ENCODE peak calls at places on chromosomes 4 and X, in eight cellular contexts. K is right lobe of liver, L is epithelial cell of esophagus, A is fibroblast of lung, J is ovary, R is tibial artery, S is tibial nerve, C is uterus. N is an unnamed sample.

GRCh38 chr4:26589699-26590098 is 5.8 kb downstream of the TBC1D19 start:
- DNase-seq in R (no peak), L (no peak), K (no peak), C (no peak), S (no peak), J (no peak), A (no peak), N (no peak)

GRCh38 chr4:150217192-150217591 is 138.9 kb downstream of the DCLK2 start:
- DNase-seq in R (no peak), A (peak; percentile 72), L (peak; percentile 88), S (no peak), K (no peak), C (no peak), J (no peak), N (peak; percentile 85)

GRCh38 chr4:173025131-173025530 is 143.5 kb upstream of the GALNT7 start:
- DNase-seq in R (no peak), J (no peak), C (peak; percentile 29), S (no peak), A (peak; percentile 85), K (no peak), L (peak; percentile 80), N (peak; percentile 77)

GRCh38 chr4:159010563-159011260 is 92.2 kb upstream of the RAPGEF2 start:
- DNase-seq in L (peak; percentile 89), J (peak; percentile 74), S (peak; percentile 53), C (peak; percentile 65), A (peak; percentile 91), K (peak; percentile 72), R (peak; percentile 80), N (peak; percentile 91)

GRCh38 chrX:2863646-2864045 is 34.9 kb downstream of the GYG2 start:
- DNase-seq in J (no peak), R (no peak), A (no peak), L (peak; percentile 3), S (no peak), C (no peak), K (no peak), N (no peak)

GRCh38 chrX:102832661-102833060 is 104.4 kb upstream of the RAB40AL start:
- DNase-seq in K (no peak), L (peak; percentile 61), R (no peak), A (peak; percentile 43), S (no peak), C (no peak), J (no peak), N (peak; percentile 70)

GRCh38 chr4:38160487-38161207 is 200.4 kb downstream of the PTTG2 start:
- DNase-seq in A (peak; percentile 97), C (peak; percentile 30), S (no peak), K (no peak), R (no peak), L (peak; percentile 99), J (no peak), N (peak; percentile 99)

GRCh38 chr4:1043658-1044468 is 32.4 kb downstream of the FGFRL1 start:
- DNase-seq in J (peak; percentile 89), L (peak; percentile 98), R (peak; percentile 99), A (peak; percentile 99), K (peak; percentile 87), S (peak; percentile 82), C (peak; percentile 96), N (peak; percentile 100)

GRCh38 chr4:56995525-56995924 is 16.8 kb downstream of the POLR2B start:
- DNase-seq in K (no peak), R (peak; percentile 80), S (peak; percentile 26), J (peak; percentile 72), A (peak; percentile 98), C (peak; percentile 75), L (peak; percentile 14), N (peak; percentile 97)

GRCh38 chr4:106329027-106329618 is 12.8 kb downstream of the AIMP1 start:
- DNase-seq in A (peak; percentile 60), C (no peak), J (no peak), S (no peak), R (no peak), L (peak; percentile 55), K (no peak), N (peak; percentile 60)

GRCh38 chrX:148290937-148291336 is 209.5 kb upstream of the AFF2 start:
- DNase-seq in A (no peak), C (no peak), J (no peak), S (no peak), K (no peak), R (no peak), L (no peak), N (no peak)

GRCh38 chr4:86560447-86560846 is 33.7 kb upstream of the PTPN13 start:
- DNase-seq in K (no peak), C (no peak), A (peak; percentile 44), S (no peak), J (no peak), L (no peak), R (no peak), N (no peak)

GRCh38 chr4:84582988-84583870 is at the start of gene CDS1:
- DNase-seq in C (no peak), L (peak; percentile 64), S (no peak), R (peak; percentile 63), A (no peak), K (peak; percentile 38), J (no peak), N (no peak)

GRCh38 chrX:107742754-107743191 is 32.8 kb downstream of the TSC22D3 start:
- DNase-seq in J (no peak), R (peak; percentile 68), K (peak; percentile 42), S (no peak), L (no peak), C (peak; percentile 31), A (no peak), N (no peak)

GRCh38 chr4:6892909-6893202 is 16.8 kb upstream of the TBC1D14 start:
- DNase-seq in R (no peak), K (no peak), L (no peak), J (no peak), C (no peak), A (no peak), S (no peak), N (no peak)

GRCh38 chr4:6893449-6894085 is 16.1 kb upstream of the TBC1D14 start:
- DNase-seq in S (no peak), R (no peak), J (no peak), L (no peak), K (peak; percentile 64), A (peak; percentile 78), C (no peak), N (no peak)

GRCh38 chr4:6894086-6894478 is 15.5 kb upstream of the TBC1D14 start:
- DNase-seq in C (no peak), K (no peak), S (no peak), L (no peak), J (no peak), A (no peak), R (no peak), N (no peak)

GRCh38 chr4:6891436-6892170 is 18.0 kb upstream of the TBC1D14 start:
- DNase-seq in C (no peak), A (no peak), L (no peak), K (peak; percentile 68), S (no peak), R (no peak), J (no peak), N (no peak)

DNA sequence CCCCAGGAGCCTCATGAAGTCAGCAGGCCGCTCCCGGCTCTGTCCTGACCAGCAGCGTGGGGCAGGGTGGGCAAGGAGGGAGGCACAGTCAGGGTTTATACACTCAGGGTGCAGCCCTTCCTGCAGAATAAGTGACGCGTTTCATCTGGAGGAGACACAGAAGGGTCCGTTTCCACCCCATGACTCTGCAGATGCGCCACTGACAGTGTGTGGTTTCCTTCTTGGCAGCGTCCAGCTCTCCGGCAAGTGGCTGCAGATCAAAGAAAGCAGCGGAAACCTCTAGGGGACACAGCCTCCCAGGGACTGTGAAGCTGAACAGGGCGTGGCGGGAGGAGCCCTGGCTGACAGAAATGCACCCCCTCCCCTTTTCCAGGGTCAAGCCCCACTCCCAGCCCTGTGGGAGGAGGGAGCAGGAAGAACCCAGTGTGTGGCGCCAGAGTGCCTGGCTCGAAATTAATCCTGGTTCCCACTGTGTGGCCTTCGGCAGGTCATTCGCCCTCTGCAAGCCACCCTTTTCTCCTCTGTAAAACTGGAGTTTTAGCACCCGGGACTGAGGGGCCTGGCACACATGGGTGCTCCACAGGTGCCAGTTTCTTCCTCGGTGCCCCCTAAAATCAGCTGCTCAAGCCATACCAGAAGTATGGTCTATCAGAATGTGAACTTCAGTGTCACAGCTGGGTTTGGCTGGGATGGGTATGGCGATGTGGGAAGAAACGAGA is 17.3 kb upstream of the TBC1D14 start:
- DNase-seq in R (no peak), A (peak; percentile 71), S (peak; percentile 23), C (no peak), J (no peak), K (peak; percentile 63), L (peak; percentile 13), N (peak; percentile 72)
- H3K4me3 ChIP-seq in R (no peak overlapping the region), A (no peak overlapping the region), S (no peak overlapping the region), C (no peak overlapping the region), J (no peak overlapping the region), K (peak overlapping the region; percentile 25), L (no peak overlapping the region), N (no peak overlapping the region)

DNA sequence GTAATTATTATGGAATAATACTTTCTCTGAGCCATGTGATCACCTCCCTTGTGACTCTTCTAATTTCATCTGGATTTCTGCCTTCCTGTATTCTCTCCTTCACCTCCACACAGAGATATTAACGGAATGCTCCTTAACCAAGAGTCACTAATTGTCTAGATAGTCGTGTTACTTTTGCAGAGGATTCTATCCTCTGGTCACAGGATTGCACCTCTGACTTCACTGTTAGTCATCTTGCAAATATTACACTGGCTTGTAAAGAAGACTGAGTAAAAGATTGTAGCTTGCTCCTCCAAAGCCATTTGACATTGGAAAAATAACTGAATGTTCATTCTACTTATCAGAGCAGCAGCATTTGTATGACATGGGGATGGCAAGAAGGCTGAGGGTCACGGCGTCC is 160.9 kb downstream of the SH2D1A start:
- DNase-seq in S (no peak), A (no peak), L (peak; percentile 60), C (no peak), J (no peak), R (no peak), K (no peak), N (peak; percentile 11)
- TF ChIP-seq CTCF in S (no peak), A (no peak), L (no peak), C (no peak), J (no peak), R (no peak), K (no peak), N (no peak)

DNA sequence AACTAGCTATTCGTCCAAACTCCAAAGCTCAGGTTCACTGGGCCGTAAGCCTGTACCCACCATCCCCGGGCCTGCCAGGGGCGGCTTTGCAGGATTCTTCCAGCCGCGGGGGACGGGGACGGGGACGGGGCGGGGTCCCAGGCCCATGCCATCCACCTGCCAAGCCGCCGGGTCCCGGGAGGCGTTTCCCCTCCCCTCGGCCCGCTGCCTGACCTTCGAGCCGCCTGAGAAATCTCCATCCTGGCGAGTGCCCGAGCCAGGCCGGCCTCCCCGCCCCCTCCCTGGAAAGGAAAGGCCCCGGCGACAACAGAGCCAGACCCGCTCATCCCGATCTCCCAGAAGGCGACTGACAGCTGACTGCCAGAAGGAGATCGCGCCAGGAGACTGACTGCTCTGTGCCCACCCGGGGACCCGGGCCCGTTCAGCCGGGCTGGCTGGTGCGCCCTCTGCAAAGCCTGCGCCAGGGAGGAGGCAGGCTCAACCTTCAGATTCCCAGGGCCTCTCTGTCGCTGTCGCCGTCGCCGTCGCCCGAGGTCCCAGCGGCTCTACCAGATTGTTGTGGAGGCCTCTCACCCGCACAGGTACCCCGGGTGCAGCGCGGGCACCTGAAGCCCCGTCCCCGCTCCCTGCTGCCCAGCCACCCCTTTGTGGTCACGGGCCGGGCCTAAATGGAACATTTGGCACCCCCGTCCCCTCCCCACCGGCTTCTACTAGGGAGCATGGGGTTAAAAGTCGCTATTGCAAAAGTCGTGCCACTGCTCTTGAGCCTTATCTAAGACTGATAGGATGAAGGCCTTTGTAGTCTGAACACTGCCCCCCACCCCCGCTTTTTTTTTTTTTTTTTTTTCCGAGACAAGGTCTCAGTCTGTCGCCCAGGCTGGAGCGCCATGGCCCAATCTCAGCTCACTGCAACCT is at the start of gene RGN:
- DNase-seq in J (peak; percentile 33), R (peak; percentile 61), K (peak; percentile 57), S (no peak), A (peak; percentile 12), C (peak; percentile 28), L (no peak), N (no peak)
- H3K4me3 ChIP-seq in J (peak within 1 kb of the TSS; percentile 2), R (peak within 1 kb of the TSS; percentile 57), K (peak within 1 kb of the TSS; percentile 59), S (no peak within 1 kb of the TSS), A (peak within 1 kb of the TSS; percentile 6), C (peak within 1 kb of the TSS; percentile 6), L (peak within 1 kb of the TSS; percentile 21), N (no peak within 1 kb of the TSS)

GRCh38 chr4:171594293-171594692 is 218.9 kb upstream of the GALNTL6 start:
- DNase-seq in R (no peak), C (no peak), S (no peak), J (no peak), K (no peak), A (no peak), L (no peak), N (no peak)
- TF ChIP-seq CTCF in R (no peak), C (no peak), S (no peak), J (no peak), K (no peak), A (no peak), L (no peak), N (no peak)

N was measured in fibroblast of mammary gland.